ENCODE peak calls at places on chromosomes 7 and 10, in four cellular contexts. Y, D, Z and C are unnamed samples.

GRCh38 chr7:3918576-3918975 is 617.5 kb downstream of the SDK1 start:
- DNase-seq in D (no peak), Z (no peak), Y (no peak), C (no peak)

GRCh38 chr7:146131701-146132100 is 15.1 kb downstream of the CNTNAP2 start:
- DNase-seq in Z (no peak), Y (no peak), D (no peak), C (no peak)

GRCh38 chr7:1291040-1291689 is 58.5 kb downstream of the UNCX start:
- DNase-seq in D (no peak), Y (no peak), Z (no peak), C (no peak)

GRCh38 chr10:3014968-3015367 is 52.4 kb upstream of the PFKP start:
- DNase-seq in Y (no peak), Z (no peak), D (no peak), C (no peak)

GRCh38 chr10:130745831-130746230 is 565.7 kb downstream of the TCERG1L start:
- DNase-seq in Y (peak), Z (no peak), D (no peak), C (no peak)

GRCh38 chr10:124350806-124351205 is 67.9 kb downstream of the OAT start:
- DNase-seq in D (no peak), Y (no peak), Z (no peak), C (no peak)

GRCh38 chr10:91843083-91843482 is 44.9 kb downstream of the TNKS2 start:
- DNase-seq in D (no peak), Y (no peak), Z (no peak), C (no peak)

GRCh38 chr10:73263948-73264347 is 11.5 kb upstream of the MRPS16 start:
- DNase-seq in Y (no peak), Z (no peak), D (no peak), C (no peak)

GRCh38 chr10:91034042-91034441 is 113.2 kb upstream of the ANKRD1 start:
- DNase-seq in D (no peak), Y (no peak), Z (no peak), C (no peak)

GRCh38 chr10:104170610-104171269 is 48.8 kb downstream of the SFR1 start:
- DNase-seq in Y (no peak), Z (no peak), D (no peak), C (no peak)

GRCh38 chr10:109966961-109967738 is 40.6 kb upstream of the ADD3 start:
- DNase-seq in Z (no peak), Y (peak), D (no peak), C (no peak)

GRCh38 chr10:60271319-60272040 is 118.2 kb downstream of the ANK3 start:
- DNase-seq in D (no peak), Y (no peak), Z (no peak), C (no peak)

GRCh38 chr7:116588641-116589594 is 64.1 kb downstream of the CAV1 start:
- DNase-seq in Y (no peak), D (no peak), Z (no peak), C (no peak)

GRCh38 chr10:29735628-29736324 is 101.0 kb upstream of the SVIL start:
- DNase-seq in Z (peak), D (peak), Y (peak), C (peak)

GRCh38 chr10:131654471-131655087 is 246.2 kb upstream of the PPP2R2D start:
- DNase-seq in Z (no peak), D (no peak), Y (no peak), C (no peak)

GRCh38 chr7:131836733-131837132 is 280.3 kb upstream of the PODXL start:
- DNase-seq in Y (no peak), Z (no peak), D (no peak), C (no peak)

GRCh38 chr7:50262916-50263690 is 41.4 kb upstream of the IKZF1 start:
- DNase-seq in Y (no peak), D (no peak), Z (no peak), C (no peak)

GRCh38 chr10:128985036-128985435 is 482.0 kb upstream of the MGMT start:
- DNase-seq in Y (no peak), D (no peak), Z (no peak), C (no peak)

GRCh38 chr7:101823596-101823995 is 6.2 kb downstream of the CUX1 start:
- DNase-seq in Y (no peak), Z (no peak), D (no peak), C (no peak)

GRCh38 chr10:79483948-79484347 is 28.4 kb upstream of the EIF5AL1 start:
- DNase-seq in Y (no peak), D (peak), Z (no peak), C (no peak)

GRCh38 chr10:104317195-104318095 is 20.8 kb downstream of the ITPRIP start:
- DNase-seq in Z (no peak), Y (no peak), D (no peak), C (peak)

GRCh38 chr7:73308665-73309214 is at the start of gene NSUN5:
- DNase-seq in Y (peak), D (peak), Z (peak), C (peak)
- TF ChIP-seq POLR2A in Y (peak), D (peak), Z (peak), C (no peak)

DNA sequence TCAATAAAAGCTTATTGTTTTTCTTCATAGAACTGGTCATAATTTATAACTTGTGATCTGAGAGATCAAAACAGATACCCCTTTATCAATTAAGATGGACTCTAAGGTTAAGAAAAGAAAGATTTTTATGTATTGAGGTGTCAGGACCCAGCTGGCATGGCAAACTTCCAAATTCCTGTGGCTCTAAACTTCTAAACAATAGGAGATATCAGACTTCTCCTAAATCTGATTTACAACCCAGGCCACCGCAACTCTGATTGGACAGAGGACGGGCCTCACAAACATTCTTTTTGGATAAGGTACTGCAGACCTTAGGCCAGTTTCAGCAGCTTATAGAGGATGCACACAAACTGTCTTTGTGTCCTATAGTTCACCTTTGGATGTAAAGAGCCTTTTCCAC is 69.1 kb downstream of the ELMO1 start:
- DNase-seq in D (no peak), Z (no peak), Y (no peak), C (no peak)
- TF ChIP-seq POLR2A in D (no peak), Z (no peak), Y (no peak), C (no peak)

DNA sequence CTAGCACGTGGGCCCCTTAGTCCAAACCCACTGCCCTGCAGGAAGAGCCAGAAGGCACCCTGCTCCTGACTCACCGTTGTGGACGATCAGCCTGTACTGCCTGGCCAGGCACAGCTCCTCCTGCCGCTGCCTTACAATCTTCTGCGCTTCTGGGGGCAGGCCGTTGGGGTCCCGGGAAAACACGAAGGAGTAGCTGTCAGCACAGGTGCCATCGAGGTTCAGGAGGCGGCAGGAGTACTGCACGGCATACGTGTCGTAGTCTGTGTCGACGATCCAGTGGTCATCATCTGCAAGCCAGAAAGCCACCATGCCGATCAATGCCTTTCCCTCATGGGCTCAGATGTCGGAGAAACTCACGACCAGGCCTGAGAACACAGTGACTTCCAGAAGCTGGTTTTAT is 7.3 kb downstream of the RBP4 start:
- DNase-seq in Y (peak), D (no peak), Z (no peak), C (no peak)
- TF ChIP-seq POLR2A in Y (no peak), D (no peak), Z (no peak), C (no peak)

GRCh38 chr7:32495298-32496051 is at the start of gene AVL9:
- DNase-seq in Y (peak), Z (peak), D (peak), C (peak)

GRCh38 chr7:32496052-32496813 is 944 bp downstream of the AVL9 start:
- DNase-seq in Z (no peak), D (no peak), Y (no peak), C (no peak)

GRCh38 chr7:32489788-32490126 is 423 bp downstream of the LSM5 start:
- DNase-seq in D (no peak), Z (no peak), Y (no peak), C (no peak)

GRCh38 chr7:32490127-32490796 is at the start of gene LSM5:
- DNase-seq in D (peak), Z (peak), Y (peak), C (peak)

DNA sequence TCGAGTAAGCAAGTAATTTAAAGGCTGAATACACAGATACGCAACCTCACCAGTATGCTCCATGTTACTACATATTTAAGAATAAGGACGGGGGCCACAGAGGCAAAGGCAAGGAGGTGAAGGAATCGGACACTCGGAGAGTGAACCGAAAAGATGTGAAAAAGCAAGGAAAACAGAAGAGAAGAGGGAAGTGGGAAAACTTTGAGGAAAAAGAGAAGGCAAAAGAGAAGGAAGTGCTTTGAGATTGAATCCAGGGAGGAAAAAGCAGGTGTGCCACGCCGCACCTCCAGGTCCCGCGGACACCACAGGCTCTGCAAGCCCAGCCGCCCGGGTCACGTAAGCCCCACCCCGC is 367 bp upstream of the AVL9 start:
- DNase-seq in Y (no peak), Z (no peak), D (no peak), C (no peak)
- TF ChIP-seq POLR2A in Y (no peak), Z (peak), D (no peak), C (no peak)

GRCh38 chr7:87060288-87060537 is 759 bp upstream of the ELAPOR2 start:
- DNase-seq in D (no peak), Y (no peak), Z (no peak), C (no peak)

GRCh38 chr7:87057210-87057609 is 2.2 kb downstream of the ELAPOR2 start:
- DNase-seq in Z (no peak), D (no peak), Y (no peak), C (no peak)

GRCh38 chr7:87058739-87059524 is 522 bp downstream of the ELAPOR2 start:
- DNase-seq in Z (no peak), Y (no peak), D (no peak), C (peak)

GRCh38 chr7:87056346-87056745 is 3.1 kb downstream of the ELAPOR2 start:
- DNase-seq in Z (no peak), D (no peak), Y (no peak), C (no peak)

DNA sequence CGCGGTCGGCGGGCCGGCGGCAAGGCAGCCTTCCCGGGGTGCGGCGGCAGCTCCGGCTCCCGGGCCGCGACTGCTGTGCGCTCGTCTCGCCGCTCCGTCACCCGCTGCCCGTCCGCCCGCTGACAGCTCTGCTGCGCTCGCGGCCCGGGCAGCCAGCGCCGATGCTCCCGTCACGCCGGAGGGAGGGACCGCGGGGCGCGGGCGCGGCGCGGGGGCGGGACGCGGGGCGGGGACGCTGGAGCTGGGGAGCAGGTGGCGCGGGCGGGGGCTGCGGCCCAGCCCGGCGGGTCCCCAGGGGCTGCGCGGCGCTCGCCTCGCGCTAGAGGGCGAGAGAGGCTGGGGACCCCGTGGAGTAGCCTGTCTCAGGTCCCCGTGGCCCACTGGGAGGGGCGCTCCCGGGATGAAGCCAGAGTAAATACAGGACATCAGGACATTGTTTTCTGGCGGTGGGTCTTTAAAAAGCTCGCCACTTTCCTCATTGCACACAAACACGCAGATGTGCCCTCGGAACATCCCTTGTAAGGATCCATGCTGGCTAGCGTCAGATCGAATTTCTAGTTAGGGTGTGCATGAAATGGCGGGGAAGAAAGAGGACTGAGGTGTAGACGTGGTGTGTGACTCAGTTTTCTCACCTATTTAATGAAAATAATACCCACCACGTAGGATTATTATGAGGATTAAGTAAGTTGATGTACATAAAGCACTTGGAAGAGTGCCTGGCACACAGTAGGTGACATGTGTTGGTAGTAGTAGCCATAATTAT is at the start of gene ELAPOR2:
- DNase-seq in Z (peak), D (peak), Y (peak), C (peak)
- TF ChIP-seq POLR2A in Z (no peak), D (peak), Y (no peak), C (no peak)

GRCh38 chr10:4766449-4766848 is 59.6 kb upstream of the AKR1E2 start:
- DNase-seq in D (no peak), Y (no peak), Z (no peak), C (no peak)

GRCh38 chr10:4765428-4765827 is 60.6 kb upstream of the AKR1E2 start:
- DNase-seq in D (no peak), Z (no peak), Y (no peak), C (no peak)

GRCh38 chr10:4763513-4763912 is 62.5 kb upstream of the AKR1E2 start:
- DNase-seq in Z (no peak), D (no peak), Y (no peak), C (no peak)

GRCh38 chr10:4767033-4767814 is 58.8 kb upstream of the AKR1E2 start:
- DNase-seq in D (peak), Y (no peak), Z (no peak), C (peak)

DNA sequence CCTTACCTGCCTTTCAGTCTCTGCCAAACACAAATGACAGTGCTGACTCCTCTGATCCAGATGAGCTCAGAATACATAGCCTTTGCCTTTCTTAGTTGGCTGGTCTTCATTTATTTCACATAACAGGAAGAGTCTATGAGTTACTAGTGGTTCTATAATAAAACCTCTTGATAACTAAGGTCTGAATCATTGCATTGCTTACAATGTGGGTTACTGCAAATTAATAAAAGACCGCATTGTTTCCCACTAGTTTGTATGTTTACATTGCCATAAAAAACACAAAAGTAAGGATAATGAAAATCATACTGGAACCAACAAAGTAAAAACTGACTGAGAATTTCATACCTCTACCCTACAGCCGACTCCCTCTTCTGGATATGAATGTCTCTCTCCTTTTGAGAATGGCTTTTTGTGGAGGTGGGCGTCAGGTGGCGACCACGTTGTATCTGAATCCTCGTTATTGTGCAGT is 62.0 kb upstream of the AKR1E2 start:
- DNase-seq in Z (no peak), D (no peak), Y (no peak), C (no peak)
- TF ChIP-seq POLR2A in Z (no peak), D (no peak), Y (no peak), C (no peak)

GRCh38 chr7:90828601-90829000 is 232.5 kb downstream of the CDK14 start:
- DNase-seq in Y (no peak), D (no peak), Z (no peak), C (no peak)
- TF ChIP-seq POLR2A in Y (no peak), D (no peak), Z (no peak), C (no peak)

GRCh38 chr10:121927841-121928527 is at the start of gene ATE1:
- DNase-seq in Y (peak), D (peak), Z (peak), C (peak)
- TF ChIP-seq POLR2A in Y (peak), D (peak), Z (peak), C (peak)